ENCODE peak calls at places on chromosomes 16 and 17, in six cellular contexts. One of them, this sample, is unnamed.
A peak's percentile ranks its signal among the peaks of the same experiment; 100 is the strongest.

GRCh38 chr17:79777844-79778503 is at the start of gene CBX2:
- DNase-seq in posterior cingulate gyrus: peak; percentile 93
- DNase-seq in NCI-H510A: peak; percentile 61
- DNase-seq in DMS153: peak; percentile 27
- DNase-seq in nucleus accumbens: no peak
- DNase-seq in cardiac muscle cell: peak; percentile 76
- DNase-seq in this sample: peak; percentile 24

GRCh38 chr17:21125862-21126261 is 902 bp upstream of the DHRS7B start:
- DNase-seq in posterior cingulate gyrus: no peak
- DNase-seq in NCI-H510A: no peak
- DNase-seq in DMS153: no peak
- DNase-seq in nucleus accumbens: no peak
- DNase-seq in cardiac muscle cell: no peak
- DNase-seq in this sample: no peak

GRCh38 chr16:50665128-50665878 is 15.8 kb downstream of the SNX20 start:
- DNase-seq in posterior cingulate gyrus: peak; percentile 93
- DNase-seq in NCI-H510A: peak; percentile 21
- DNase-seq in DMS153: no peak
- DNase-seq in nucleus accumbens: no peak
- DNase-seq in cardiac muscle cell: peak; percentile 79
- DNase-seq in this sample: no peak

GRCh38 chr16:84594725-84595038 is 23.2 kb downstream of the COTL1 start:
- DNase-seq in posterior cingulate gyrus: no peak
- DNase-seq in NCI-H510A: no peak
- DNase-seq in DMS153: no peak
- DNase-seq in nucleus accumbens: no peak
- DNase-seq in cardiac muscle cell: no peak
- DNase-seq in this sample: no peak

GRCh38 chr17:73043686-73044581 is 48.6 kb downstream of the SLC39A11 start:
- DNase-seq in posterior cingulate gyrus: no peak
- DNase-seq in NCI-H510A: no peak
- DNase-seq in DMS153: no peak
- DNase-seq in nucleus accumbens: no peak
- DNase-seq in cardiac muscle cell: peak; percentile 92
- DNase-seq in this sample: no peak

GRCh38 chr17:11917415-11917814 is 79.9 kb downstream of the ZNF18 start:
- DNase-seq in posterior cingulate gyrus: no peak
- DNase-seq in NCI-H510A: no peak
- DNase-seq in DMS153: no peak
- DNase-seq in nucleus accumbens: no peak
- DNase-seq in cardiac muscle cell: no peak
- DNase-seq in this sample: no peak

GRCh38 chr17:14334919-14335318 is 34.0 kb downstream of the HS3ST3B1 start:
- DNase-seq in posterior cingulate gyrus: no peak
- DNase-seq in NCI-H510A: no peak
- DNase-seq in DMS153: no peak
- DNase-seq in nucleus accumbens: no peak
- DNase-seq in cardiac muscle cell: peak; percentile 46
- DNase-seq in this sample: no peak

GRCh38 chr17:79808763-79809529 is 12.1 kb upstream of the CBX8 start:
- DNase-seq in posterior cingulate gyrus: no peak
- DNase-seq in NCI-H510A: peak; percentile 66
- DNase-seq in DMS153: peak; percentile 84
- DNase-seq in nucleus accumbens: no peak
- DNase-seq in cardiac muscle cell: peak; percentile 60
- DNase-seq in this sample: peak; percentile 44

GRCh38 chr17:55601874-55602364 is 90.7 kb upstream of the SMIM36 start:
- DNase-seq in posterior cingulate gyrus: no peak
- DNase-seq in NCI-H510A: no peak
- DNase-seq in DMS153: no peak
- DNase-seq in nucleus accumbens: no peak
- DNase-seq in cardiac muscle cell: peak; percentile 79
- DNase-seq in this sample: no peak

GRCh38 chr16:61233718-61234117 is 802.5 kb downstream of the CDH8 start:
- DNase-seq in posterior cingulate gyrus: no peak
- DNase-seq in NCI-H510A: no peak
- DNase-seq in DMS153: no peak
- DNase-seq in nucleus accumbens: no peak
- DNase-seq in cardiac muscle cell: no peak
- DNase-seq in this sample: no peak

GRCh38 chr17:48486557-48486956 is 44.3 kb downstream of the HOXB1 start:
- DNase-seq in posterior cingulate gyrus: no peak
- DNase-seq in NCI-H510A: no peak
- DNase-seq in DMS153: no peak
- DNase-seq in nucleus accumbens: no peak
- DNase-seq in cardiac muscle cell: peak; percentile 93
- DNase-seq in this sample: no peak

GRCh38 chr17:55086635-55087058 is 118.1 kb downstream of the STXBP4 start:
- DNase-seq in posterior cingulate gyrus: no peak
- DNase-seq in NCI-H510A: no peak
- DNase-seq in DMS153: peak; percentile 16
- DNase-seq in nucleus accumbens: no peak
- DNase-seq in cardiac muscle cell: peak; percentile 89
- DNase-seq in this sample: peak; percentile 41

GRCh38 chr16:47136101-47136820 is 7.5 kb downstream of the NETO2 start:
- DNase-seq in posterior cingulate gyrus: no peak
- DNase-seq in NCI-H510A: no peak
- DNase-seq in DMS153: peak; percentile 6
- DNase-seq in nucleus accumbens: no peak
- DNase-seq in cardiac muscle cell: peak; percentile 54
- DNase-seq in this sample: no peak

GRCh38 chr16:1908983-1909382 is 9.2 kb downstream of the HS3ST6 start:
- DNase-seq in posterior cingulate gyrus: no peak
- DNase-seq in NCI-H510A: no peak
- DNase-seq in DMS153: no peak
- DNase-seq in nucleus accumbens: no peak
- DNase-seq in cardiac muscle cell: no peak
- DNase-seq in this sample: no peak

GRCh38 chr17:75457047-75457654 is 716 bp downstream of the TMEM94 start:
- DNase-seq in posterior cingulate gyrus: peak; percentile 94
- DNase-seq in NCI-H510A: peak; percentile 52
- DNase-seq in DMS153: peak; percentile 18
- DNase-seq in nucleus accumbens: no peak
- DNase-seq in cardiac muscle cell: peak; percentile 54
- DNase-seq in this sample: peak; percentile 46

GRCh38 chr17:2302740-2303277 is 776 bp downstream of the SMG6 start:
- DNase-seq in posterior cingulate gyrus: no peak
- DNase-seq in NCI-H510A: no peak
- DNase-seq in DMS153: no peak
- DNase-seq in nucleus accumbens: no peak
- DNase-seq in cardiac muscle cell: no peak
- DNase-seq in this sample: no peak

GRCh38 chr16:27370318-27370717 is 31.7 kb upstream of the IL21R start:
- DNase-seq in posterior cingulate gyrus: no peak
- DNase-seq in NCI-H510A: no peak
- DNase-seq in DMS153: no peak
- DNase-seq in nucleus accumbens: no peak
- DNase-seq in cardiac muscle cell: no peak
- DNase-seq in this sample: no peak

GRCh38 chr16:90023078-90023447 is 3.8 kb upstream of the DBNDD1 start:
- DNase-seq in posterior cingulate gyrus: no peak
- DNase-seq in NCI-H510A: no peak
- DNase-seq in DMS153: no peak
- DNase-seq in nucleus accumbens: no peak
- DNase-seq in cardiac muscle cell: no peak
- DNase-seq in this sample: no peak

GRCh38 chr17:57620576-57620975 is 124.5 kb downstream of the CCDC182 start:
- DNase-seq in posterior cingulate gyrus: no peak
- DNase-seq in NCI-H510A: no peak
- DNase-seq in DMS153: no peak
- DNase-seq in nucleus accumbens: no peak
- DNase-seq in cardiac muscle cell: no peak
- DNase-seq in this sample: no peak

GRCh38 chr16:85564277-85565051 is 48.7 kb upstream of the GSE1 start:
- DNase-seq in posterior cingulate gyrus: no peak
- DNase-seq in NCI-H510A: no peak
- DNase-seq in DMS153: no peak
- DNase-seq in nucleus accumbens: no peak
- DNase-seq in cardiac muscle cell: no peak
- DNase-seq in this sample: no peak

GRCh38 chr17:64129765-64130558 is at the start of gene ERN1:
- DNase-seq in posterior cingulate gyrus: peak; percentile 99
- DNase-seq in NCI-H510A: peak; percentile 93
- DNase-seq in DMS153: peak; percentile 78
- DNase-seq in nucleus accumbens: peak; percentile 56
- DNase-seq in cardiac muscle cell: peak; percentile 98
- DNase-seq in this sample: peak; percentile 55

GRCh38 chr17:46770818-46771600 is 47.5 kb downstream of the WNT3 start:
- DNase-seq in posterior cingulate gyrus: no peak
- DNase-seq in NCI-H510A: peak; percentile 16
- DNase-seq in DMS153: no peak
- DNase-seq in nucleus accumbens: no peak
- DNase-seq in cardiac muscle cell: peak; percentile 52
- DNase-seq in this sample: peak; percentile 41

GRCh38 chr17:44793885-44794698 is 35.3 kb downstream of the ADAM11 start:
- DNase-seq in posterior cingulate gyrus: no peak
- DNase-seq in NCI-H510A: no peak
- DNase-seq in DMS153: no peak
- DNase-seq in nucleus accumbens: no peak
- DNase-seq in cardiac muscle cell: peak; percentile 25
- DNase-seq in this sample: no peak

This sample was measured in SHP77 treated with DMSO at 0.1 percent for 48 hours.